ENCODE peak calls at places on chromosomes 13 and 19, in six cellular contexts. T is suprapubic skin, R is heart right ventricle, I is left ventricle myocardium inferior, B is prostate gland, Z is aorta. X is an unnamed sample.

GRCh38 chr13:108597943-108598342 is 31.5 kb upstream of the MYO16 start:
- DNase-seq in B (no peak), R (no peak), Z (no peak), T (no peak), I (no peak), X (no peak)

GRCh38 chr13:77222909-77223308 is 104.0 kb downstream of the MYCBP2 start:
- DNase-seq in I (no peak), T (no peak), B (no peak), Z (no peak), R (no peak), X (no peak)

GRCh38 chr19:33430674-33431277 is 57.3 kb downstream of the CEBPG start:
- DNase-seq in Z (peak; percentile 89), B (peak; percentile 69), T (peak; percentile 82), R (peak; percentile 51), I (peak; percentile 59), X (peak; percentile 27)

GRCh38 chr19:547117-547516 is 3.3 kb downstream of the GZMM start:
- DNase-seq in B (no peak), R (no peak), T (no peak), I (no peak), Z (no peak), X (no peak)

GRCh38 chr13:27006519-27007161 is 165.0 kb downstream of the USP12 start:
- DNase-seq in R (no peak), I (no peak), T (peak; percentile 78), B (no peak), Z (no peak), X (no peak)

GRCh38 chr19:11268783-11269267 is 6.5 kb upstream of the DOCK6 start:
- DNase-seq in I (peak; percentile 81), Z (no peak), T (no peak), R (peak; percentile 93), B (peak; percentile 25), X (no peak)

GRCh38 chr19:46384396-46384795 is 29.0 kb downstream of the CCDC8 start:
- DNase-seq in B (no peak), T (peak; percentile 56), I (peak; percentile 46), Z (peak; percentile 68), R (peak; percentile 47), X (no peak)

GRCh38 chr19:51226068-51226467 is 1.2 kb downstream of the CD33 start:
- DNase-seq in B (no peak), Z (no peak), I (no peak), R (no peak), T (no peak), X (no peak)

GRCh38 chr19:45569619-45570421 is 14.8 kb downstream of the OPA3 start:
- DNase-seq in B (peak; percentile 24), I (peak; percentile 62), R (peak; percentile 45), Z (no peak), T (no peak), X (peak; percentile 50)

GRCh38 chr19:44356383-44357111 is at the start of gene ZNF112:
- DNase-seq in I (peak; percentile 83), R (peak; percentile 93), T (peak; percentile 86), B (peak; percentile 95), Z (peak; percentile 91), X (peak; percentile 4)

GRCh38 chr19:52474351-52475127 is 21.2 kb downstream of the ZNF578 start:
- DNase-seq in R (no peak), Z (no peak), I (no peak), T (no peak), B (no peak), X (no peak)

GRCh38 chr19:33763661-33764343 is 32.9 kb upstream of the KCTD15 start:
- DNase-seq in I (peak; percentile 33), B (no peak), T (no peak), Z (no peak), R (no peak), X (no peak)

GRCh38 chr19:34732548-34733255 is 1.3 kb upstream of the ZNF181 start:
- DNase-seq in T (no peak), R (no peak), B (no peak), I (no peak), Z (no peak), X (no peak)

GRCh38 chr13:39032150-39032549 is 5.7 kb downstream of the PROSER1 start:
- DNase-seq in Z (no peak), I (no peak), R (no peak), B (no peak), T (no peak), X (no peak)

GRCh38 chr13:71638728-71639127 is 228.3 kb downstream of the DACH1 start:
- DNase-seq in T (no peak), Z (no peak), R (no peak), B (no peak), I (no peak), X (no peak)

GRCh38 chr19:33640773-33641172 is 19.0 kb downstream of the CHST8 start:
- DNase-seq in T (peak; percentile 69), I (no peak), Z (peak; percentile 48), B (no peak), R (no peak), X (no peak)

GRCh38 chr19:5048727-5049553 is 80.0 kb downstream of the KDM4B start:
- DNase-seq in I (no peak), T (no peak), B (no peak), Z (peak; percentile 90), R (no peak), X (no peak)

DNA sequence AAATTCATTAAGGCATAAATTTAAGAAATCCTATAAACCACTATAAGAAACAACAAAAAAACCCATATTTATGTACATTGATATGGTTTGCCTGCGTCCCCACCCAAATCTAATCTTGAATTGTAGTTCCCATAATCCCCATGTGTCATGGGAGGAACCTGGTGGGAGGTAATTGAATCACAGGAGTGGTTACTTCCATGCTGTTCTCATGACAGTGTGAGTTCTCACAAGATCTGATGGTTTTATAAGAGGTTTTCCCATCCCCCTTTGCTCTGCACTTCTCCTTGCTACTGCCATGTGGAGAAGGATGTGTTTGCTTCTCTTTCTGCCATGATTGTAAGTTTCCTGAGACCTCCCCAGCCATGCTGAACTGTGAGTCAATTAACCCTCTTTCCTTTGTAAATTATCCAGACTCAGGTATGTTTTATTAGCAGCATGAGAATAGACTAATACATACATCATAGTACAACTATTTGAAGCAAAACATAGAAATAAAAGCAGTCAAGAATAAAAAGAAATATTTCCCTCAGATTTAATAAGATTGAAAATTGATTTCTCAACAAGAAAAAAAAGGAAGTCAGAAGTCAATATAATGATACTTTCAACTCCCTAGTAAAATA is 209.0 kb upstream of the GPC6 start:
- DNase-seq in R (no peak), T (no peak), B (no peak), Z (no peak), I (no peak), X (no peak)
- H3K36me3 ChIP-seq in R (no peaks in the 10 kb centered on the region), T (no peaks in the 10 kb centered on the region), B (no peaks in the 10 kb centered on the region), Z (no peaks in the 10 kb centered on the region), I (no peaks in the 10 kb centered on the region), X (no peaks in the 10 kb centered on the region)

GRCh38 chr13:42054798-42055499 is 6.5 kb downstream of the DGKH start:
- DNase-seq in T (no peak), B (no peak), R (no peak), I (no peak), Z (no peak), X (no peak)

GRCh38 chr13:42057918-42058530 is 9.6 kb downstream of the DGKH start:
- DNase-seq in T (no peak), Z (no peak), R (no peak), I (no peak), B (no peak), X (no peak)

GRCh38 chr13:42056146-42056545 is 7.7 kb downstream of the DGKH start:
- DNase-seq in R (no peak), T (no peak), B (no peak), I (no peak), Z (no peak), X (no peak)

GRCh38 chr13:42056585-42056984 is 8.1 kb downstream of the DGKH start:
- DNase-seq in I (no peak), B (no peak), Z (no peak), R (no peak), T (no peak), X (no peak)

GRCh38 chr13:42055500-42056085 is 7.1 kb downstream of the DGKH start:
- DNase-seq in T (no peak), B (no peak), Z (no peak), I (no peak), R (no peak), X (no peak)
- H3K4me1 ChIP-seq in T (no peaks in the 10 kb centered on the region), B (no peaks in the 10 kb centered on the region), Z (no peaks in the 10 kb centered on the region), I (peaks cover 27% of the 10 kb centered on the region), R (peaks cover 23% of the 10 kb centered on the region), X (peaks cover 27% of the 10 kb centered on the region)

GRCh38 chr19:38073806-38074685 is 150.0 kb downstream of the DPF1 start:
- DNase-seq in Z (no peak), T (no peak), R (no peak), I (no peak), B (no peak), X (no peak)

GRCh38 chr19:38070573-38070972 is 153.4 kb downstream of the DPF1 start:
- DNase-seq in Z (no peak), B (peak; percentile 70), T (no peak), R (no peak), I (no peak), X (no peak)

GRCh38 chr19:38076337-38076736 is 147.7 kb downstream of the DPF1 start:
- DNase-seq in B (no peak), R (no peak), T (no peak), Z (no peak), I (no peak), X (no peak)

GRCh38 chr19:38071647-38072046 is 152.4 kb downstream of the DPF1 start:
- DNase-seq in B (no peak), T (no peak), R (no peak), Z (no peak), I (no peak), X (no peak)

DNA sequence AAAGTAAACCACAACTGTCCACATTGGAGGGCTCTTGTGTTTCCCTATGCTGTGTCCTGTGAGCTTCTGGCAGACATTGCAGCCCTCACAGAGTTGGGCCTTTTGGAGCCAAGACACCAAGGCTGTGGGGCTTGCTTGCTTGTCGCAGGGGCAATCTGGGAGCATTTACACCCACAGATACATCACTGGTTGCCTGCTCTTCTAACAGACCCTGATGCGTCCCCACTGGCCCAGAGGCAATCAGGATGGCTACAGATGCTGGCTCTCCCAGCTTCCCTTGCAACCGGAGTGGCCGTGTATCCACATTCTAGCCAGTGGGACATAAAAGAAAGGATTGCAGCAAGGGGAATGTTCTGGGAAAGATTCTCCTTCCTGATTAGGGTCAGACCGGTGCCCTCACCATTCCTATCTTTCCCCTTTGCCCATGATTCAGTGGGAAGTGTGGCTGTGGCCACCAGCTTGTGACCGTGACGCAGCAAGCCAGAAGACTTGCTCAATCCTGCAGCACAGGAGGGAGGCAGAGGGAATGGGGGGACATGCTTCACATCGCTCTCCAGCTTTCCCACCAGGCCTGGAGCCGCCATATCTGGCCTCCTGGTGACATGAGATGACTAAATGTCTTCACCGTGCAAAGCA is 151.1 kb downstream of the DPF1 start:
- DNase-seq in I (no peak), R (no peak), B (no peak), Z (no peak), T (no peak), X (no peak)
- H3K36me3 ChIP-seq in I (no peaks in the 10 kb centered on the region), R (no peaks in the 10 kb centered on the region), B (no peaks in the 10 kb centered on the region), Z (no peaks in the 10 kb centered on the region), T (no peaks in the 10 kb centered on the region), X (no peaks in the 10 kb centered on the region)

DNA sequence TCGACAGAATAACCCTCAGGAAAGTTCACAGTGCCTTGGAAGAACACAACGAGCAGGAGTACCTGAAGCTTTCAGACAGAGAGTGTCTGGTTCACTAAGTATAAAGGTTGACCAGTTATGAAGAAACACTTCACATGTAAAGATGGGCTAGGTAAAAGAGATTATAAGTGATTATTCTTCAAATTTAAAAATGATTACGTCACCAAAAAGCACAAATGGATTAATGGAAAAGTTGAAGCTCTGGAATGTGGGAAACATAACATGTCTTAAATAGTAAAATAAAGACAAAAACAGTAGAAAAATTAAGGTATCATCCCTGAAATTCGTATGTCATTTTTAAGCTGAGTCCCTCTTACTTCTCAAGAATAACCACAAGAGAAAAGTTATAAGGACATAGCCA is 643.9 kb upstream of the KLF12 start:
- DNase-seq in B (no peak), T (no peak), Z (no peak), R (no peak), I (no peak), X (no peak)
- H3K4me1 ChIP-seq in B (no peaks in the 10 kb centered on the region), T (no peaks in the 10 kb centered on the region), Z (no peaks in the 10 kb centered on the region), R (no peaks in the 10 kb centered on the region), I (no peaks in the 10 kb centered on the region), X (no peaks in the 10 kb centered on the region)

GRCh38 chr13:90526711-90527110 is 820.8 kb upstream of the MIR17HG start:
- DNase-seq in R (no peak), B (no peak), T (no peak), I (no peak), Z (no peak), X (no peak)
- H3K36me3 ChIP-seq in R (no peaks in the 10 kb centered on the region), B (no peaks in the 10 kb centered on the region), T (no peaks in the 10 kb centered on the region), I (no peaks in the 10 kb centered on the region), Z (no peaks in the 10 kb centered on the region), X (no peaks in the 10 kb centered on the region)